ENCODE peak calls at places on chromosomes 7 and 10, in eight cellular contexts. X is AG04450, R is epithelial cell of proximal tubule, Y is AG09319, N is psoas muscle, I is nephron progenitor cell, Z is cardiac fibroblast, W is neural crest cell. A is an unnamed sample.

GRCh38 chr10:131724891-131725735 is 175.7 kb upstream of the PPP2R2D start:
- DNase-seq in X (no peak), I (no peak), Z (no peak), Y (no peak), N (peak; percentile 30), W (no peak), R (no peak), A (no peak)

GRCh38 chr7:103446046-103446520 is at the start of gene SLC26A5:
- DNase-seq in Y (no peak), W (peak; percentile 2), R (no peak), N (no peak), I (peak; percentile 76), Z (no peak), X (no peak), A (peak; percentile 46)

GRCh38 chr10:101974091-101974799 is 81.7 kb downstream of the ARMH3 start:
- DNase-seq in N (no peak), W (no peak), X (no peak), Y (no peak), R (no peak), I (no peak), Z (no peak), A (no peak)

GRCh38 chr10:31132681-31133239 is 101.1 kb upstream of the ZNF438 start:
- DNase-seq in Y (no peak), X (no peak), R (no peak), Z (no peak), W (no peak), I (no peak), N (no peak), A (no peak)

GRCh38 chr10:113444766-113445365 is 108.0 kb upstream of the HABP2 start:
- DNase-seq in Z (no peak), R (no peak), Y (no peak), X (no peak), W (no peak), N (no peak), I (no peak), A (no peak)

GRCh38 chr10:96038476-96039387 is 4.7 kb upstream of the CCNJ start:
- DNase-seq in W (no peak), Y (no peak), N (no peak), Z (no peak), I (no peak), X (no peak), R (no peak), A (peak; percentile 35)

GRCh38 chr7:91239171-91239604 is 25.0 kb upstream of the FZD1 start:
- DNase-seq in X (peak; percentile 30), W (no peak), N (no peak), I (no peak), Z (peak; percentile 82), Y (no peak), R (no peak), A (peak; percentile 23)

GRCh38 chr7:16589895-16590294 is 55.7 kb downstream of the ANKMY2 start:
- DNase-seq in X (no peak), I (no peak), N (no peak), R (no peak), W (no peak), Y (no peak), Z (no peak), A (no peak)

GRCh38 chr7:131745645-131746248 is 189.3 kb upstream of the PODXL start:
- DNase-seq in R (no peak), X (no peak), N (no peak), W (peak; percentile 65), Y (no peak), I (peak; percentile 85), Z (peak; percentile 33), A (peak; percentile 76)

GRCh38 chr10:33328253-33328652 is 6.2 kb downstream of the NRP1 start:
- DNase-seq in W (no peak), N (no peak), R (no peak), I (no peak), Y (no peak), Z (no peak), X (no peak), A (no peak)

GRCh38 chr10:33325929-33326328 is 8.5 kb downstream of the NRP1 start:
- DNase-seq in Y (no peak), R (no peak), W (no peak), I (peak; percentile 5), Z (no peak), N (no peak), X (no peak), A (no peak)

GRCh38 chr10:33326897-33327296 is 7.6 kb downstream of the NRP1 start:
- DNase-seq in W (no peak), Z (peak; percentile 65), Y (no peak), N (no peak), X (no peak), I (no peak), R (no peak), A (no peak)

GRCh38 chr10:33329178-33329577 is 5.3 kb downstream of the NRP1 start:
- DNase-seq in Y (no peak), X (no peak), W (no peak), Z (no peak), R (no peak), N (no peak), I (no peak), A (no peak)

GRCh38 chr10:33327750-33328149 is 6.7 kb downstream of the NRP1 start:
- DNase-seq in W (no peak), R (no peak), I (no peak), Y (no peak), N (no peak), Z (no peak), X (no peak), A (no peak)
- TF ChIP-seq CTCF in W (peak; percentile 42), R (peak; percentile 55), I (no peak), Y (peak; percentile 34), N (peak; percentile 53), Z (peak; percentile 44), X (peak; percentile 45), A (no peak)

GRCh38 chr10:86662186-86663045 is 5.9 kb upstream of the LDB3 start:
- DNase-seq in Z (no peak), Y (no peak), W (no peak), X (no peak), R (no peak), I (no peak), N (peak; percentile 47), A (no peak)

GRCh38 chr10:86659721-86660438 is 5.5 kb downstream of the OPN4 start:
- DNase-seq in X (no peak), Y (no peak), I (no peak), W (no peak), R (no peak), Z (no peak), N (peak; percentile 44), A (no peak)

GRCh38 chr10:86663046-86663345 is 5.3 kb upstream of the LDB3 start:
- DNase-seq in X (no peak), Z (no peak), W (no peak), I (no peak), Y (no peak), N (peak; percentile 43), R (no peak), A (no peak)

GRCh38 chr10:86659161-86659691 is 4.9 kb downstream of the OPN4 start:
- DNase-seq in X (no peak), Y (no peak), Z (no peak), I (no peak), N (peak; percentile 33), R (no peak), W (no peak), A (no peak)

GRCh38 chr10:86661161-86662025 is 6.9 kb upstream of the LDB3 start:
- DNase-seq in X (no peak), Y (no peak), N (peak; percentile 96), Z (no peak), I (peak; percentile 1), W (no peak), R (no peak), A (no peak)
- TF ChIP-seq CTCF in X (no peak), Y (no peak), N (no peak), Z (no peak), I (no peak), W (no peak), R (no peak), A (no peak)

DNA sequence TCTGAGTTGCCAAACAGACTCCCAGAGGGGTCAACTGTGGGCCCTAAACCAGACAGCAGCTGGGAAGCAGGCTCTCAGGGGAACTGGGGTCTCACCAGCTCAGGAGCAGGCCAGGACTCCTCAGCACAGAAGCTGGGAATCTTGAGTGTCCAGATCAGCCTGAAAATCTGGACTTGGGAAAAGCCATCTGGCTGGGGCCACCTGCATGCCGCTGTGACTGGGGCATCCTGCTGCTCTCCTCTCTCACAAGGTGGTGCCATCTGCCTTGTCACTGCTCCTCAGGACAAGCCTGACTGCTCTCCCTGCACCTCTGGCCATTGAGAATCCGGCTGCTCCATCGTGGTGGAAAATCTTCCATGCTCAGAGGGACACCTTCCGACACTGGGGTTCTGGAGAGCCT is 141.3 kb downstream of the PLPP4 start:
- DNase-seq in Y (no peak), W (no peak), N (no peak), X (no peak), Z (no peak), I (no peak), R (no peak), A (no peak)
- TF ChIP-seq CTCF in Y (no peak), W (no peak), N (no peak), X (no peak), Z (no peak), I (no peak), R (peak; percentile 9), A (no peak)

GRCh38 chr10:109871476-109871875 is 51.8 kb downstream of the XPNPEP1 start:
- DNase-seq in N (no peak), Y (no peak), W (no peak), Z (no peak), R (no peak), X (no peak), I (no peak), A (no peak)

GRCh38 chr10:109862738-109863137 is 60.6 kb downstream of the XPNPEP1 start:
- DNase-seq in X (no peak), I (no peak), Y (no peak), N (no peak), Z (no peak), R (no peak), W (no peak), A (no peak)

GRCh38 chr10:109866995-109867635 is 56.2 kb downstream of the XPNPEP1 start:
- DNase-seq in I (no peak), R (peak; percentile 71), Y (no peak), N (no peak), Z (peak; percentile 42), W (no peak), X (no peak), A (no peak)

GRCh38 chr10:109863775-109864174 is 59.5 kb downstream of the XPNPEP1 start:
- DNase-seq in W (no peak), N (no peak), I (no peak), Z (no peak), Y (no peak), R (no peak), X (no peak), A (no peak)

DNA sequence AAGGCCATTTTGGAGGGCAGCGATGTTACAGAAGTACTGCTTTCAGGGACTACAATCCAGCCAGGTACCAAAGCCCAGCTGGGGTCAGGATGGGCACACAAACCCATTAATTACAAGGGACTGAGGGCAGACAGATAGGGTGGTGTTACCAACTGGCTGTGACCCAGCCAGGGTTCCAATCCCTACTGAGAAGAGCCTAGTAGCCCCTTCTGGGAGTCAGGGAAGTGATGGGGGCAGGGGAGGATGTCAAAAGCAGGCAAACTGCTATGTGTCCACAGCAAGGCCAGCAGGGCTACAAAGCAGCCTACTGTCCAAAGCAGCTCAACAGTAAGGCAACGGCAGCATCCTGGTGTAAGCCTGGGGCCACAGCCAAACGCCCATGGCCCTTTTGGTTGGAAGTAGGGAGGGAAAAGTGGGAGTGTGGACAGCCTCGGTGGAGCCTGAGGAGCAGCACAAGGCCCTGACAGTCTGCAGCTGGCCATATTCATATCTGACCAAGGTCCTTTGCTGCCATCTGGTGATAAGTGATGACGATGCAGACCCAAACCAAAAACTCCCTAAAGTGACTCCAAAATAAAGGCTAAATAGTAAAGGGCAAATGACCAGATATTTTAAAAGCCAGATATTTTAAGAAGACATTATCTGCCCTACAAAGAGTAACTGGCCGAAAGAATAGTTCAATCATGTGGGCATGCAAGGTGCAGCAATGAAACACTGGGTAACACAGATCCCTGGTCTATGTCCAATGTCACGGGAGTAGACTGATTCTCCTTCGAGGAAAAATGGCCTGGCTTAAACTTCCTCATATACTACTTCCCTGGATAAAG is 56.9 kb downstream of the XPNPEP1 start:
- DNase-seq in X (no peak), Z (peak; percentile 33), N (no peak), I (no peak), R (no peak), W (peak; percentile 14), Y (no peak), A (peak; percentile 28)
- TF ChIP-seq CTCF in X (peak; percentile 43), Z (peak; percentile 28), N (peak; percentile 9), I (peak; percentile 31), R (peak; percentile 47), W (peak; percentile 63), Y (peak; percentile 14), A (no peak)